ENCODE peak calls at places on chromosomes 2 and 18, in nine cellular contexts. R is CD8-positive, alpha-beta memory T cell; E is HTR-8/SVneo; O is EH; M is T-cell; W is neural crest cell; Q is midbrain; A is cardiac fibroblast; D is fibroblast of pulmonary artery. I is an unnamed sample.

GRCh38 chr2:128302011-128302743 is 16.5 kb downstream of the HS6ST1 start:
- DNase-seq in R (no peak), E (no peak), O (no peak), M (no peak), W (no peak), Q (no peak), A (no peak), D (no peak), I (no peak)

GRCh38 chr18:59919026-59919425 is 19.2 kb downstream of the PMAIP1 start:
- DNase-seq in R (no peak), E (no peak), O (no peak), M (no peak), W (no peak), Q (no peak), A (no peak), D (no peak), I (no peak)

GRCh38 chr2:218852911-218853667 is 6.5 kb upstream of the WNT6 start:
- DNase-seq in R (peak), E (peak), O (peak), M (peak), W (peak), Q (peak), A (peak), D (peak), I (peak)

GRCh38 chr2:110219496-110220192 is 7.3 kb upstream of the MTLN start:
- DNase-seq in R (no peak), E (no peak), O (peak), M (no peak), W (no peak), Q (no peak), A (peak), D (peak), I (no peak)

GRCh38 chr2:241154915-241155314 is 4.6 kb downstream of the PPP1R7 start:
- DNase-seq in R (no peak), E (no peak), O (no peak), M (no peak), W (no peak), Q (no peak), A (peak), D (peak), I (no peak)

GRCh38 chr2:177721087-177721486 is 328.5 kb downstream of the AGPS start:
- DNase-seq in R (no peak), E (no peak), O (no peak), M (no peak), W (no peak), Q (no peak), A (no peak), D (no peak), I (no peak)

GRCh38 chr2:159635006-159635746 is 18.8 kb upstream of the BAZ2B start:
- DNase-seq in R (no peak), E (no peak), O (peak), M (no peak), W (no peak), Q (no peak), A (no peak), D (peak), I (no peak)

GRCh38 chr18:67408240-67408639 is 108.3 kb downstream of the DSEL start:
- DNase-seq in R (no peak), E (no peak), O (no peak), M (no peak), W (no peak), Q (no peak), A (no peak), D (no peak), I (no peak)

GRCh38 chr2:98777710-98778109 is 46.8 kb upstream of the MGAT4A start:
- DNase-seq in R (no peak), E (no peak), O (no peak), M (no peak), W (no peak), Q (no peak), A (no peak), D (no peak), I (no peak)

GRCh38 chr2:190515687-190516086 is 18.8 kb downstream of the NEMP2 start:
- DNase-seq in R (peak), E (no peak), O (no peak), M (no peak), W (no peak), Q (no peak), A (no peak), D (no peak), I (no peak)

I was measured in AG08396.